ENCODE peak calls at places on chromosome 18, in eight cellular contexts. X is thoracic aorta, M is upper lobe of right lung, Z is heart left ventricle, Y is astrocyte, E is tibial nerve, Q is cardiac muscle cell, T is thyroid gland. C is an unnamed sample. For H3K4me1, the result is how much of the 10 kb centered on the place peaks cover.

GRCh38 chr18:10437837-10438236 is 16.6 kb upstream of the APCDD1 start:
- DNase-seq in X (no peak), M (no peak), Z (no peak), Y (no peak), E (no peak), Q (no peak), T (no peak), C (no peak)

GRCh38 chr18:30709598-30709997 is 332.9 kb downstream of the DSC3 start:
- DNase-seq in X (no peak), M (no peak), Z (no peak), Y (no peak), E (no peak), Q (no peak), T (no peak), C (no peak)

GRCh38 chr18:12031836-12032235 is 50.5 kb downstream of the IMPA2 start:
- DNase-seq in X (no peak), M (no peak), Z (peak), Y (peak), E (peak), Q (no peak), T (peak), C (no peak)

GRCh38 chr18:26919656-26920055 is 54.1 kb upstream of the AQP4 start:
- DNase-seq in X (no peak), M (no peak), Z (peak), Y (no peak), E (no peak), Q (peak), T (peak), C (no peak)

GRCh38 chr18:3529077-3529476 is 79.1 kb downstream of the TGIF1 start:
- DNase-seq in X (no peak), M (no peak), Z (no peak), Y (no peak), E (no peak), Q (no peak), T (no peak), C (no peak)

GRCh38 chr18:47795448-47795843 is 135.0 kb downstream of the SMAD2 start:
- DNase-seq in X (no peak), M (no peak), Z (peak), Y (no peak), E (no peak), Q (no peak), T (no peak), C (peak)

GRCh38 chr18:74496508-74497307 is 545 bp downstream of the CNDP2 start:
- DNase-seq in X (no peak), M (peak), Z (peak), Y (peak), E (no peak), Q (peak), T (peak), C (peak)

GRCh38 chr18:77148289-77148688 is 15.7 kb upstream of the MBP start:
- DNase-seq in X (no peak), M (no peak), Z (no peak), Y (no peak), E (no peak), Q (no peak), T (no peak), C (no peak)

GRCh38 chr18:37297106-37297505 is 268.5 kb downstream of the CELF4 start:
- DNase-seq in X (no peak), M (no peak), Z (no peak), Y (no peak), E (no peak), Q (no peak), T (no peak), C (no peak)

GRCh38 chr18:11909597-11910026 is 1.5 kb upstream of the MPPE1 start:
- DNase-seq in X (no peak), M (no peak), Z (no peak), Y (peak), E (no peak), Q (no peak), T (no peak), C (no peak)

GRCh38 chr18:67464499-67464898 is 52.0 kb downstream of the DSEL start:
- DNase-seq in X (no peak), M (no peak), Z (no peak), Y (no peak), E (no peak), Q (no peak), T (no peak), C (no peak)

GRCh38 chr18:54358495-54358793 is 738 bp downstream of the C18orf54 start:
- DNase-seq in X (no peak), M (no peak), Z (no peak), Y (no peak), E (no peak), Q (no peak), T (peak), C (no peak)

GRCh38 chr18:51527826-51528225 is 330.3 kb upstream of the MEX3C start:
- DNase-seq in X (no peak), M (no peak), Z (no peak), Y (no peak), E (no peak), Q (no peak), T (no peak), C (no peak)

GRCh38 chr18:11518788-11519685 is 90.4 kb upstream of the SLC35G4 start:
- DNase-seq in X (no peak), M (no peak), Z (no peak), Y (no peak), E (no peak), Q (peak), T (peak), C (peak)

GRCh38 chr18:58844871-58845270 is 19.8 kb upstream of the ZNF532 start:
- DNase-seq in X (no peak), M (no peak), Z (no peak), Y (no peak), E (no peak), Q (no peak), T (no peak), C (no peak)

GRCh38 chr18:58847383-58848071 is 17.1 kb upstream of the ZNF532 start:
- DNase-seq in X (no peak), M (no peak), Z (peak), Y (no peak), E (no peak), Q (peak), T (no peak), C (no peak)

GRCh38 chr18:58848685-58849084 is 16.0 kb upstream of the ZNF532 start:
- DNase-seq in X (no peak), M (no peak), Z (no peak), Y (peak), E (no peak), Q (no peak), T (no peak), C (no peak)

GRCh38 chr18:58845913-58846312 is 18.8 kb upstream of the ZNF532 start:
- DNase-seq in X (no peak), M (no peak), Z (no peak), Y (no peak), E (no peak), Q (no peak), T (no peak), C (no peak)

DNA sequence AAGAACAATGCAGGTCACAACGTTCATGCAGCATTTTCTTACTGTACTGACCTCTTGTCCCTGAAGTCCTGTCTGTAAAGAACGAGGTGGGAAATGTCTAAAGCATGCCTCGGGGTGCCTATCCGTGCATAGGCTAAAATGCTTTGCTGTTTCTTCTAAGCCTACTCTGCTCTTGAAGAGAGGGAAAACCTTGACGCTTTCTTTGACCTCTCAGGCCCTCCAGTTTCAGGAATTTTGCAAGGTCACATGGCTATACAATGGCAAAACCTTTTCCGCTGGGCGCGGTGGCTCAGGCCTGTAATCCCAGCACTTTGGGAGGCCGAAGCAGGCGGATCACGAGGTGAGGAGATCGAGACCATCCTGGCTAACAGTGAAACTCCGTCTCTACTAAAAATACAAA is 18.4 kb upstream of the ZNF532 start:
- DNase-seq in X (no peak), M (no peak), Z (no peak), Y (no peak), E (no peak), Q (no peak), T (no peak), C (no peak)
- H3K4me1 ChIP-seq in X (under half), M (under half), Z (under half), Y (under half), E (half or more), Q (under half), T (under half), C (under half)

GRCh38 chr18:62984656-62985315 is 269.4 kb downstream of the PHLPP1 start:
- DNase-seq in X (no peak), M (no peak), Z (no peak), Y (no peak), E (no peak), Q (no peak), T (no peak), C (no peak)
- H3K4me3 ChIP-seq in X (no peak), M (no peak), Z (no peak), Y (no peak), E (no peak), Q (no peak), T (no peak), C (no peak)

GRCh38 chr18:905307-905947 is 756 bp downstream of the ADCYAP1 start:
- DNase-seq in X (no peak), M (no peak), Z (no peak), Y (no peak), E (no peak), Q (peak), T (no peak), C (peak)
- TF ChIP-seq CTCF in X (no peak), M (no peak), Z (no peak), Y (no peak), E (no peak), Q (no peak), T (no peak), C (no peak)

DNA sequence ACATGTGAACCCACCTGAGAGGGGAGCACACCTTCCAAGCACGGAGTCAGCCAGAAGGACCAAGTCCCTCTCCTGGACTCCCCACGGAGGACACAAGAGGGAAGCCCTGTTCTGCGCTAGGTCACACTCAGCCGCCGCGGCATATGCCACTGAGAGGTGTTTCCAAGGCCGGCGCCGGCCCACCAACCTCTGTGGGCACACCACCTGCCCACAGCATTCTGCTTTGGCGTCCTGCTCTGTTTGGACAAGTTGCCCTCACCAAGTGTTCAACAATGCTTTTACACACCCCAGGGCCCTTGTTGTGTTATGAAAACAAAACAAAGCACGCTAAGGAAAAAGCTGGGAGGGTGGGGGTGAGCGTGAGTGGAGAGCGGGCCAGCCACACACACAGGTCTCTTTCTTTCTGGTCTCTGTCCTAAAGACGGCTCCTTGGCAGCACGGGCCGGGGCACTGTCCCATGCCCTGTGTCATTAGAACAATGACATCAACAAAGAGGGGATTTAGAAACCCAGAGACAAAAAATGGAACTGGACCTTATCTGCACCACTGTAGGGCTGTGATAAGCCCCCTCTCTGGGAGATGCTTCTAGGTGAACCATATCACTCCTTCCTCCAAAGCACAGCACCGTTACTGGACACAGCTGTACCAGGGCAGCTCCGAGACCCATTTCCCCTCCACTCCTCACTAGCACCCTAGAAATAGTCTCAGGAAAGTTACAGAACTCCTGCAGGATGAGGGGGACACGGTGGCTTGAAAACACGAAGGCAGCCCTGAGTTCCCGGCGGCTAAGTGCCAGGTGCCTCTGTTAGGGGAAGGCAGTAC is 17.0 kb downstream of the SMAD7 start:
- DNase-seq in X (no peak), M (peak), Z (no peak), Y (no peak), E (no peak), Q (no peak), T (peak), C (no peak)
- H3K4me1 ChIP-seq in X (half or more), M (half or more), Z (half or more), Y (half or more), E (half or more), Q (half or more), T (half or more), C (under half)

GRCh38 chr18:35515460-35516130 is 17.8 kb upstream of the INO80C start:
- DNase-seq in X (no peak), M (no peak), Z (no peak), Y (no peak), E (no peak), Q (no peak), T (no peak), C (no peak)
- H3K4me3 ChIP-seq in X (no peak), M (no peak), Z (no peak), Y (no peak), E (no peak), Q (no peak), T (no peak), C (no peak)

GRCh38 chr18:23704806-23705205 is 15.6 kb downstream of the LAMA3 start:
- DNase-seq in X (no peak), M (no peak), Z (no peak), Y (no peak), E (no peak), Q (no peak), T (no peak), C (no peak)

GRCh38 chr18:23701544-23702064 is 12.4 kb downstream of the LAMA3 start:
- DNase-seq in X (no peak), M (no peak), Z (no peak), Y (no peak), E (no peak), Q (no peak), T (no peak), C (no peak)

GRCh38 chr18:23703987-23704384 is 14.7 kb downstream of the LAMA3 start:
- DNase-seq in X (no peak), M (no peak), Z (no peak), Y (peak), E (no peak), Q (no peak), T (no peak), C (no peak)

GRCh38 chr18:23702606-23703005 is 13.4 kb downstream of the LAMA3 start:
- DNase-seq in X (no peak), M (no peak), Z (no peak), Y (no peak), E (no peak), Q (no peak), T (no peak), C (no peak)

DNA sequence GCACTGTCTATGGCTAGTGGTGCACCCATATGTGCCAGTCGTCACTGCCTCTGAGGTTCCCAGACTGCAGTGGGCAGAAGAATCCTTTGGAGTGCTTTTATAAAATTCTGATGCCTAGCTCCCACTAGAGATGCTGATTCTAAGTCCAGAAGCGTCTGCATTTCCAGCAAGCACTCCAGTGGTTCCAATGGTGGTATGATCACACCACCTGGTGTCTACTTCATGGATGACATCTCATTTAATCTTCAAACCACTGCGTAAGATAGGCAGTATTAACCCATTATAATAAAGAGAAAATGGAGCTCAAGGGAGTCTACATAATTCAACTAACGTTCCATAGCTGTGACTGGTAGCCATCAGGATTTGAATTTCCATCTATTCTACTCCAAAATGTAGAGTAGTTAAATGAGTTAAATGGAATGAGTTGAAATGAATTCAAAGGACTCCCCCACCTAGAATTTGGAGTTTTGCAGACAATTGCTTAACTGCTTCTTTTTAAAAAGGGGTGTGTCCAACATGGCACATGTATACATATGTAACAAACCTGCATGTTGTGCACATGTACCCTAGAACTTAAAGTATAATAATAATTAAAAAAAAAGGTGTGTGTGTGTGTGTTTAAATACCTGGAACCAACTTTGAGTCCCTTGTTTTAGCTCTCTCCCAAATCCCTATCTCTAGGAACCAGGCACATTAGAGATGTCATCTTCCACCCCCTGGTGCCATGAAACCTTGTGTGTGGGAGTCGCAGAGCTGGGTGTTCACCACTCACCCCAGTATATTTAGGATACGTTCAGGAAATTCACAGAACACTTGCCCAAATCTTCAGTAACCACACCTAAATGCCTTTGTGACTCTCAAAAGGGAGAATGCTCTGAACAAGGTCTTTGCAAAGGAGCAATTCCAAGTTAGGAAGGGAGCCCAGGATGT is 14.1 kb downstream of the LAMA3 start:
- DNase-seq in X (no peak), M (no peak), Z (peak), Y (peak), E (no peak), Q (peak), T (peak), C (peak)
- TF ChIP-seq CTCF in X (peak), M (peak), Z (peak), Y (peak), E (no peak), Q (peak), T (peak), C (peak)

GRCh38 chr18:32237024-32237423 is 47.2 kb downstream of the MEP1B start:
- DNase-seq in X (no peak), M (no peak), Z (no peak), Y (no peak), E (no peak), Q (no peak), T (no peak), C (no peak)
- H3K4me1 ChIP-seq in X (under half), M (under half), Z (under half), Y (under half), E (under half), Q (under half), T (under half), C (under half)

DNA sequence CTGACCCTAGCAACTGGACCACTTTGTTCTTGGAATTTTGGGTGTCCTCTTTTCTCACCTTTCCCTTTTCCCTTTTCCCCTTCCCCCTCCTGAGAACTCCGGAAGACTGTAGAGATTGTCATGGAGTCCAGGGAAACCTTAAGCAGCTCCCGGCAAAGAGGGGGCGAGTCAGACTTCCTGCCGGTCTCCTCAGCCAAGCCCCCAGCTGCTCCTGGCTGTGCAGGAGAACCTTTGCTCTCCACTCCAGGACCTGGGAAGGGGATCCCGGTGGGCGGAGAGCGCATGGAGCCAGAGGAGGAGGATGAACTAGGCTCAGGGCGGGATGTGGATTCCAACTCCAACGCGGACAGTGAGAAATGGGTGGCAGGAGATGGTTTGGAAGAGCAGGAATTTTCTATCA is 20.5 kb downstream of the SETBP1 start:
- DNase-seq in X (no peak), M (no peak), Z (no peak), Y (no peak), E (no peak), Q (no peak), T (no peak), C (no peak)
- H3K4me3 ChIP-seq in X (peak), M (no peak), Z (no peak), Y (no peak), E (no peak), Q (no peak), T (no peak), C (no peak)

DNA sequence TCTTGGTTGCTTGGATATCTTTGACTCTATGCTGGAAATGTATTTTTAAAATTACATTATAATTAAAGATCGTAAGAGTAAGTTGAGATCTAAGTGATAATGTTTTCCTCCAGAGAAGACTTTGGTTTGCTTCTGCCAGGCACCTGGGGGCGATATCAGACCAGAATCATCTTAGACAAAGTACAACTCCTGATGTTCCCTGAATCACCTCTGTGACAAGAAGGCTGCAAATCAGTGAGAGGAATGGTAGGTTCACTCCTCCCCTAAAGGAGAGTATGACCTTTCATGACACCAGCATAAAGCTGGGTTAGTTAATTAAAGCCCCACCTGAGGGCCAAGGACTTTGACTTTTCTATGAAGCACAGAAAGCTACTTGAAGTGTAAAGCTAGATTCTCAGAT is 114.4 kb upstream of the DTNA start:
- DNase-seq in X (no peak), M (no peak), Z (no peak), Y (peak), E (no peak), Q (no peak), T (peak), C (no peak)
- TF ChIP-seq CTCF in X (no peak), M (no peak), Z (peak), Y (peak), E (no peak), Q (peak), T (peak), C (no peak)